ENCODE peak calls at places on chromosomes 5 and 9, in ten cellular contexts. V is heart left ventricle, O is IMR-90, R is body of pancreas, A is Peyer's patch, D is esophagus muscularis mucosa, F is A549, I is adrenal gland, C is testis, L is endothelial cell of umbilical vein. Q is an unnamed sample.

GRCh38 chr9:107647611-107648010 is 158.0 kb upstream of the KLF4 start:
- DNase-seq in A (no peak), L (no peak), O (no peak), D (no peak), V (no peak), R (no peak), F (no peak), C (no peak), I (no peak), Q (no peak)

GRCh38 chr5:132849347-132849746 is 16.9 kb downstream of the GDF9 start:
- DNase-seq in C (no peak), V (no peak), A (no peak), L (no peak), D (no peak), I (no peak), O (no peak), R (no peak), F (no peak), Q (no peak)

GRCh38 chr5:56662891-56663290 is 152.5 kb upstream of the MAP3K1 start:
- DNase-seq in I (no peak), C (no peak), D (no peak), O (no peak), L (no peak), R (no peak), F (no peak), A (no peak), V (no peak), Q (no peak)

GRCh38 chr9:73042155-73042554 is 89.3 kb upstream of the ALDH1A1 start:
- DNase-seq in O (no peak), L (no peak), R (no peak), I (no peak), C (no peak), F (no peak), A (no peak), V (no peak), D (no peak), Q (no peak)

GRCh38 chr5:180636016-180636402 is 13.4 kb downstream of the FLT4 start:
- DNase-seq in F (no peak), D (no peak), O (no peak), V (no peak), I (no peak), C (no peak), A (no peak), R (no peak), L (no peak), Q (no peak)

GRCh38 chr9:128192601-128193371 is 1.4 kb upstream of the CIZ1 start:
- DNase-seq in R (peak; percentile 77), D (peak; percentile 95), F (peak; percentile 97), V (peak; percentile 87), O (peak; percentile 60), A (peak; percentile 93), L (peak; percentile 95), C (peak; percentile 81), I (peak; percentile 95), Q (peak; percentile 86)

GRCh38 chr5:87242242-87242641 is 25.4 kb upstream of the RASA1 start:
- DNase-seq in I (no peak), F (no peak), A (no peak), C (no peak), D (no peak), O (no peak), L (no peak), V (no peak), R (no peak), Q (no peak)

GRCh38 chr5:34530637-34531036 is 125.5 kb upstream of the RAI14 start:
- DNase-seq in C (no peak), O (peak; percentile 43), R (no peak), V (no peak), F (no peak), D (no peak), L (peak; percentile 28), A (no peak), I (no peak), Q (no peak)

GRCh38 chr9:79111653-79112052 is 460.1 kb upstream of the TLE4 start:
- DNase-seq in L (no peak), I (no peak), A (no peak), F (no peak), O (no peak), D (no peak), V (no peak), C (no peak), R (no peak), Q (no peak)

GRCh38 chr5:11878846-11879245 is 25.4 kb downstream of the CTNND2 start:
- DNase-seq in D (no peak), F (no peak), L (no peak), C (no peak), O (no peak), V (no peak), R (peak; percentile 40), I (no peak), A (no peak), Q (no peak)

GRCh38 chr5:140261403-140262171 is 41.3 kb downstream of the PFDN1 start:
- DNase-seq in D (no peak), C (peak; percentile 84), V (peak; percentile 70), L (peak; percentile 97), A (peak; percentile 84), I (peak; percentile 90), F (peak; percentile 83), O (peak; percentile 92), R (peak; percentile 91), Q (peak; percentile 87)

GRCh38 chr5:6837519-6838110 is 124.4 kb downstream of the TENT4A start:
- DNase-seq in I (no peak), R (no peak), O (no peak), C (peak; percentile 59), V (no peak), A (no peak), F (peak; percentile 8), L (peak; percentile 25), D (no peak), Q (no peak)

GRCh38 chr5:9554122-9554521 is 8.2 kb upstream of the SEMA5A start:
- DNase-seq in I (no peak), L (no peak), A (no peak), F (no peak), V (no peak), R (no peak), O (no peak), D (no peak), C (no peak), Q (no peak)

GRCh38 chr5:56037531-56038010 is 42.8 kb upstream of the IL6ST start:
- DNase-seq in V (no peak), F (no peak), I (peak; percentile 10), D (no peak), C (no peak), L (peak; percentile 66), A (no peak), O (no peak), R (no peak), Q (no peak)

GRCh38 chr9:76717611-76718010 is 46.6 kb upstream of the PCA3 start:
- DNase-seq in R (no peak), F (no peak), A (no peak), D (no peak), V (no peak), C (no peak), I (peak; percentile 40), L (peak; percentile 77), O (peak; percentile 4), Q (no peak)

GRCh38 chr5:105460721-105461120 is 1898.1 kb upstream of the NUDT12 start:
- DNase-seq in L (no peak), A (no peak), D (no peak), F (no peak), I (no peak), R (no peak), O (no peak), C (no peak), V (no peak), Q (no peak)

GRCh38 chr5:115377468-115378217 is 81.2 kb upstream of the CCDC112 start:
- DNase-seq in C (no peak), V (no peak), A (no peak), F (peak; percentile 22), O (peak; percentile 94), R (no peak), D (peak; percentile 79), I (no peak), L (peak; percentile 51), Q (no peak)
- TF ChIP-seq POLR2A in C (no peak), V (no peak), A (no peak), F (no peak), O (no peak), R (no peak), D (no peak), I (no peak), L (no peak), Q (no peak)

GRCh38 chr5:112907166-112907611 is 14.8 kb downstream of the REEP5 start:
- DNase-seq in C (no peak), O (no peak), R (no peak), A (no peak), L (no peak), F (no peak), I (no peak), V (no peak), D (no peak), Q (no peak)
- H3K27ac ChIP-seq in C (no peak overlapping the region), O (no peak overlapping the region), R (no peak overlapping the region), A (no peak overlapping the region), L (no peak overlapping the region), F (no peak overlapping the region), I (no peak overlapping the region), V (no peak overlapping the region), D (no peak overlapping the region), Q (no peak overlapping the region)

GRCh38 chr5:168591302-168592013 is 12.3 kb upstream of the PANK3 start:
- DNase-seq in A (no peak), C (no peak), V (no peak), L (no peak), F (no peak), R (no peak), O (no peak), I (no peak), D (no peak), Q (no peak)
- TF ChIP-seq POLR2A in A (no peak), C (no peak), V (no peak), L (no peak), F (no peak), R (no peak), O (no peak), I (no peak), D (no peak), Q (no peak)

DNA sequence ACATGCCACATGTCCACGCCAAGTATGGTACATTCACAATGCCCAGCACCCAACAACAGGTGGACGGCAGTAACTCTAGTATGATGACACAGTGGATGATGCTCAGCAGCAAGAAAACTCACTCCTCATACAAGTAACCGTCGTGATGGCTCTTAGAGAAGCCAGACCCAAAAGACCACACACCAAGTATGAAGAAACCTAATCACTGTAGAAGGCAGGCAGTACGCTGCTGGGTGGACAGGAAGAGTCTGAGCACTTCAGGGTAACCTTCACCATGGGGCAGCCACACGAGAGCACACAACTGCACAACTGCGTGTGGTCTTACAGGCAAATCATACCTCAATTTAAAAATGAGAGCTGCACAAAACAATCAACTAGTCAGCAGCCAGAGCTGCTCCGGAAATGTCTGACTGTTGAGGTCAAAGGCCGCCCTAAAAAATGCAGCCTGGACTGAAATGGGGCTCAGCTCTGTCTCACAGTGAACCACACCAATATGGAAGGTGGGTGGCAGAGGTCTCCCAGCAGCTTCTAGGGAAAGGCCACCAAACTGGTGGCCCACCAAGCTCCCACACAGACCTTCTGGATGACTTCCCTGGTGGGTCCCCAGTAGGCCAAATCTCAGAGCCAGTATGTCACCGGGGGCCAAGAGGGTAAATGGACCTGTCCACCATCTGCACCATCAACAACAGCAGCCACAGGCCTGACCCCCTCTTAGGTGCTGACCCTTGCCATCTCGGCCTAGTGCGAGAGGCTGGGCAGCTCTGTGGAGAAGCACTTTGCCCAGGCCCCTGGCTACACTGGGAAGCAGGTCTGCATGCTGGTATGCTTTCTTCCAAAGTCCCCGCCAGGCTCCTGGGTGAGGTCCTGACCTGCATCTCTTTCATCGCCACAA is 17.8 kb downstream of the BICD2 start:
- DNase-seq in I (no peak), D (no peak), A (peak; percentile 36), C (no peak), L (peak; percentile 65), R (peak; percentile 8), V (no peak), F (no peak), O (peak; percentile 63), Q (no peak)
- H3K27ac ChIP-seq in I (peak overlapping the region; percentile 54), D (peak overlapping the region; percentile 6), A (no peak overlapping the region), C (no peak overlapping the region), L (peak overlapping the region; percentile 64), R (no peak overlapping the region), V (peak overlapping the region; percentile 55), F (no peak overlapping the region), O (peak overlapping the region; percentile 52), Q (no peak overlapping the region)

Q was measured in prostate gland.